ENCODE peak calls at places on chromosomes 1 and 21, in five cellular contexts. N, I, Y, X and M are unnamed samples.

GRCh38 chr1:110195196-110195595 is 14.9 kb upstream of the KCNC4 start:
- DNase-seq in N (no peak), I (no peak), Y (no peak), X (no peak), M (no peak)

GRCh38 chr1:76337777-76338176 is 263.2 kb downstream of the ST6GALNAC3 start:
- DNase-seq in N (no peak), I (no peak), Y (no peak), X (no peak), M (no peak)

GRCh38 chr21:45974073-45975016 is 7.2 kb upstream of the COL6A1 start:
- DNase-seq in N (no peak), I (no peak), Y (no peak), X (no peak), M (no peak)

GRCh38 chr1:93596329-93597089 is 85.1 kb downstream of the BCAR3 start:
- DNase-seq in N (no peak), I (no peak), Y (no peak), X (no peak), M (no peak)

GRCh38 chr1:29521846-29522580 is 285.7 kb downstream of the PTPRU start:
- DNase-seq in N (no peak), I (no peak), Y (no peak), X (no peak), M (no peak)

GRCh38 chr1:110005971-110006370 is 21.4 kb downstream of the AHCYL1 start:
- DNase-seq in N (no peak), I (no peak), Y (no peak), X (no peak), M (no peak)

GRCh38 chr1:66607458-66607857 is 73.5 kb downstream of the SGIP1 start:
- DNase-seq in N (no peak), I (no peak), Y (no peak), X (no peak), M (no peak)

GRCh38 chr1:16122361-16122881 is 33.4 kb downstream of the EPHA2 start:
- DNase-seq in N (no peak), I (no peak), Y (no peak), X (no peak), M (no peak)

GRCh38 chr1:26028490-26028980 is 7.0 kb downstream of the EXTL1 start:
- DNase-seq in N (peak), I (no peak), Y (no peak), X (no peak), M (no peak)

GRCh38 chr21:42574234-42575027 is 60.8 kb downstream of the SLC37A1 start:
- DNase-seq in N (no peak), I (no peak), Y (no peak), X (no peak), M (no peak)

GRCh38 chr1:42940851-42941639 is 17.6 kb downstream of the SLC2A1 start:
- DNase-seq in N (no peak), I (no peak), Y (no peak), X (no peak), M (no peak)

GRCh38 chr21:37842163-37842919 is 73.9 kb downstream of the KCNJ6 start:
- DNase-seq in N (no peak), I (no peak), Y (no peak), X (no peak), M (no peak)

GRCh38 chr1:3409737-3410434 is 44.6 kb upstream of the ARHGEF16 start:
- DNase-seq in N (peak), I (peak), Y (no peak), X (no peak), M (no peak)

GRCh38 chr1:41868241-41868953 is 50.3 kb downstream of the HIVEP3 start:
- DNase-seq in N (no peak), I (no peak), Y (no peak), X (no peak), M (no peak)

GRCh38 chr1:66682106-66682505 is 70.2 kb upstream of the DYNLT5 start:
- DNase-seq in N (no peak), I (no peak), Y (no peak), X (no peak), M (no peak)

GRCh38 chr1:162011337-162012012 is 12.2 kb downstream of the OLFML2B start:
- DNase-seq in N (no peak), I (peak), Y (no peak), X (no peak), M (no peak)

GRCh38 chr21:28769683-28770082 is 223.0 kb downstream of the LTN1 start:
- DNase-seq in N (no peak), I (no peak), Y (no peak), X (no peak), M (no peak)

GRCh38 chr1:70467531-70467930 is 56.5 kb downstream of the CTH start:
- DNase-seq in N (no peak), I (no peak), Y (no peak), X (no peak), M (no peak)

GRCh38 chr1:17162941-17163340 is 42.0 kb upstream of the PADI1 start:
- DNase-seq in N (no peak), I (no peak), Y (no peak), X (no peak), M (no peak)

GRCh38 chr1:235397733-235398132 is 30.5 kb downstream of the TBCE start:
- DNase-seq in N (no peak), I (no peak), Y (no peak), X (no peak), M (no peak)

GRCh38 chr1:63116016-63116415 is 206.4 kb upstream of the FOXD3 start:
- DNase-seq in N (no peak), I (no peak), Y (no peak), X (no peak), M (no peak)

GRCh38 chr1:84538599-84538998 is 32.2 kb upstream of the GNG5 start:
- DNase-seq in N (no peak), I (no peak), Y (no peak), X (no peak), M (no peak)